ENCODE peak calls at places on chromosomes 2 and 18, in seven cellular contexts. P is HCT116, X is HepG2, U is H1, L is K562, D is SK-N-SH, V is GM12878. A is an unnamed sample.

GRCh38 chr2:220006152-220006551 is 378.7 kb downstream of the SLC4A3 start:
- DNase-seq in L (no peak), V (no peak), P (no peak), X (no peak), U (no peak), D (no peak), A (no peak)

GRCh38 chr2:60515751-60516226 is 37.7 kb downstream of the BCL11A start:
- DNase-seq in V (peak), P (no peak), X (no peak), D (no peak), U (no peak), L (no peak), A (no peak)

GRCh38 chr2:109318150-109318948 is 189.3 kb downstream of the SH3RF3 start:
- DNase-seq in V (no peak), L (no peak), X (peak), D (peak), U (no peak), P (no peak), A (no peak)

GRCh38 chr18:9095297-9096012 is 7.0 kb upstream of the NDUFV2 start:
- DNase-seq in X (peak), U (no peak), L (peak), V (peak), P (no peak), D (no peak), A (no peak)

GRCh38 chr2:64990823-64991222 is 1.6 kb downstream of the SLC1A4 start:
- DNase-seq in X (no peak), V (no peak), L (no peak), D (no peak), U (no peak), P (no peak), A (no peak)

GRCh38 chr2:68466361-68466777 is 725 bp downstream of the FBXO48 start:
- DNase-seq in X (peak), V (no peak), L (peak), P (no peak), U (no peak), D (no peak), A (peak)

GRCh38 chr2:191264647-191265079 is 19.5 kb downstream of the MYO1B start:
- DNase-seq in X (no peak), P (no peak), L (no peak), D (no peak), V (no peak), U (no peak), A (no peak)

GRCh38 chr18:58496937-58497336 is 132.0 kb downstream of the ALPK2 start:
- DNase-seq in P (peak), X (peak), V (no peak), L (peak), D (no peak), U (no peak), A (no peak)

GRCh38 chr2:32882911-32883810 is 63.6 kb upstream of the LTBP1 start:
- DNase-seq in L (no peak), P (no peak), X (no peak), D (no peak), U (no peak), V (no peak), A (no peak)

GRCh38 chr18:26002375-26002774 is 88.0 kb downstream of the SS18 start:
- DNase-seq in X (no peak), U (no peak), D (no peak), P (no peak), V (no peak), L (no peak), A (no peak)

GRCh38 chr18:48405108-48405507 is 4.1 kb downstream of the ZBTB7C start:
- DNase-seq in L (no peak), V (no peak), D (peak), U (no peak), X (no peak), P (no peak), A (no peak)

GRCh38 chr2:171893196-171893823 is 734 bp downstream of the SLC25A12 start:
- DNase-seq in D (peak), U (no peak), X (no peak), L (peak), V (no peak), P (no peak), A (no peak)

GRCh38 chr2:194564422-194564821 is 1092.6 kb upstream of the SLC39A10 start:
- DNase-seq in L (no peak), D (no peak), P (no peak), X (no peak), V (no peak), U (no peak), A (no peak)

GRCh38 chr2:1319393-1319792 is 93.9 kb upstream of the TPO start:
- DNase-seq in X (no peak), L (no peak), P (no peak), V (no peak), D (no peak), U (no peak), A (no peak)

GRCh38 chr2:239246723-239247122 is 154.1 kb downstream of the HDAC4 start:
- DNase-seq in D (no peak), L (no peak), P (peak), X (no peak), U (no peak), V (no peak), A (no peak)

GRCh38 chr2:165864353-165864752 is 70.3 kb upstream of the GALNT3 start:
- DNase-seq in X (no peak), V (no peak), L (no peak), D (peak), U (no peak), P (no peak), A (no peak)

GRCh38 chr18:9421788-9422329 is 53.5 kb upstream of the RALBP1 start:
- DNase-seq in P (no peak), X (no peak), L (peak), D (no peak), U (no peak), V (no peak), A (no peak)

GRCh38 chr2:127570282-127571250 is 35.1 kb downstream of the MYO7B start:
- DNase-seq in V (no peak), P (no peak), D (no peak), U (no peak), X (no peak), L (no peak), A (no peak)

GRCh38 chr2:171522804-171523338 is 597 bp downstream of the CYBRD1 start:
- DNase-seq in L (peak), X (no peak), U (no peak), D (no peak), P (no peak), V (no peak), A (no peak)

GRCh38 chr2:74206180-74206688 is 7.8 kb downstream of the MTHFD2 start:
- DNase-seq in U (no peak), P (no peak), L (peak), X (no peak), D (no peak), V (peak), A (no peak)

GRCh38 chr2:98242006-98242405 is 104.2 kb upstream of the CNGA3 start:
- DNase-seq in L (no peak), P (no peak), V (no peak), D (no peak), U (no peak), X (no peak), A (no peak)
- TF ChIP-seq JUND in L (no peak), P (no peak), V (no peak), D (no peak), U (no peak), X (no peak), A (no peak)

GRCh38 chr18:13366131-13366530 is 147.6 kb downstream of the LDLRAD4 start:
- DNase-seq in L (no peak), D (no peak), X (no peak), V (no peak), U (no peak), P (no peak), A (no peak)
- TF ChIP-seq JUND in L (no peak), D (no peak), X (no peak), V (no peak), U (no peak), P (no peak), A (no peak)

GRCh38 chr2:200797242-200797770 is 14.4 kb upstream of the BZW1 start:
- DNase-seq in X (peak), U (no peak), D (no peak), L (peak), P (no peak), V (no peak), A (no peak)

GRCh38 chr2:200795044-200795443 is 16.7 kb upstream of the BZW1 start:
- DNase-seq in V (no peak), X (peak), D (no peak), L (peak), U (no peak), P (no peak), A (no peak)

GRCh38 chr2:200800458-200800857 is 11.3 kb upstream of the BZW1 start:
- DNase-seq in L (no peak), X (no peak), V (no peak), P (no peak), D (no peak), U (no peak), A (no peak)

GRCh38 chr2:200796561-200796960 is 15.1 kb upstream of the BZW1 start:
- DNase-seq in P (no peak), V (no peak), D (no peak), X (no peak), L (no peak), U (no peak), A (no peak)

DNA sequence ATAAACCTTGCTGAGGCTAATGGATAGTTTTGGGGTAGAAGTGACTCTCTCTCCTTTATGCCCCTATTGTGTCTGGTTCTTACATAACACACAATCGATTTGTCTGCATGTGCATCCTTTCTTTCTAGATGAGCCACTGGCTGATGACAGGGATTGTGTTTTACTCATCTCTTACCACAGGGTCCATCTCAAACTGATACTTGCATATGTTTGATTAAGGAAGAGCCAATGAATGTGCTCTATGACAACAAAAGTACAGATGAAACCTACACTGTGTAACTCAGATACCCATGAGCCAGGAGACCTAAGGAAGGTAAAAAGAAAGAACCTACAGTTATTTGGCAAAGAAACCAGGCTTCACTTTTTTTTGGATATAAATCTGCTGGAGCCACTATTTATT is 13.2 kb upstream of the BZW1 start:
- DNase-seq in D (no peak), U (no peak), P (no peak), V (no peak), X (no peak), L (no peak), A (no peak)
- TF ChIP-seq JUND in D (no peak), U (no peak), P (no peak), V (no peak), X (no peak), L (no peak), A (no peak)

GRCh38 chr2:132651115-132652099 is 18.6 kb downstream of the LYPD1 start:
- DNase-seq in V (no peak), P (peak), L (peak), U (no peak), X (peak), D (peak), A (no peak)
- TF ChIP-seq JUND in V (no peak), P (no peak), L (no peak), U (no peak), X (no peak), D (no peak), A (no peak)

DNA sequence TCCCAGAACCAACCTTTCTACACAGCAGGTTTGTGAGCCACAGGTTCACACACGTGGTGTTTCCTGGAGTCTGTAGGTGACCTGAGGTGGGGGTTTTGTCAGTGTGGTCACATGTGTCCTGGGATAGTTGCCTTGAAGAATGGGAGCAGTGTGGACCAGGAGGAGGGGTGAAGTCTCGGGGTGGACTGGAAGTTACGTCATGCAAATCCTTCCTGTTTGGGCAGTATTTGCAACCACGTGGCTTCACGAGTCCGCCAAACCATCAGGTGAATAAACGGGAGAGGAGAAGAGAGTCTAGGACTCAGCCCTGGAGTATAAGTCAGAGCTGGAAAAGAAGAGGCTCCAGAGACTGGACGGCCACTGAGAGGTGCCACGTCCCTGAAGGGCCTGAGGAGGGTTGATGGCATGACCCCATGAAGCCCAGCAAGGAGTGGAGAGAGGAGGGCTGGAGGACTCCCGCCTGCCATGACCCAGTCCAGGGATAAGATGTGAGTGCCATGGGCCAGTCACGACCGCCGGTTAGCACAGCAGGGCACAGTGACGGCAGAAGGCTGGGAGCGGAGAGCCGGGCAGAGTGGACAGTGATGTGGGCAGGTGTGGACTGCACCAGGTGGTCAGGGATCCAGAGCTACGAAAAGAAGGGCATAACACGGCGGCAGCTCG is 16.5 kb downstream of the LPIN1 start:
- DNase-seq in U (no peak), D (no peak), L (no peak), P (no peak), X (no peak), V (no peak), A (no peak)
- TF ChIP-seq JUND in U (no peak), D (no peak), L (no peak), P (no peak), X (no peak), V (no peak), A (no peak)

DNA sequence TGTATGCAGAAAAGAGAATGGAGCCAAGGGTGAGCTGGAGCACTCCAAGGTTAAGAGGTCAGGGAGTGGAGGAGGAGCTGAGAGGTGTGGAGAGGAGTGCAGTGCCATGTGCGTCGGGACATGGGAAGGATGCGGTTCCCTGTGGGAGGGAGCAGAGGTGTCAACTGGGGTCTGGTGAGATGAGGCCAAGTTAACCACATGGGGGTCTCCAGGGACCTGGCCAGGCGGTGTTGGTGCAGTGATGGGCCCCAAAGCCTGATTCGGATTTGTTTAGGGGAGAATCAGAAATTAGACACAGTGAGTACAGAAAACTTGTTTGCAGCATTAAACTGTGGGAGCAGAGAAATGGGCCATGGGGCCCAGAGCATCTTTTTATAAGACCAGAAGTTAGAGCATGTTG is 210.5 kb downstream of the LDLRAD4 start:
- DNase-seq in P (no peak), X (no peak), L (no peak), D (no peak), U (no peak), V (no peak), A (no peak)
- TF ChIP-seq JUND in P (no peak), X (no peak), L (no peak), D (no peak), U (no peak), V (no peak), A (no peak)

GRCh38 chr2:63696496-63696895 is 107.7 kb downstream of the MDH1 start:
- DNase-seq in L (no peak), V (no peak), U (no peak), P (no peak), X (no peak), D (no peak), A (no peak)
- TF ChIP-seq JUND in L (no peak), V (no peak), U (no peak), P (no peak), X (no peak), D (no peak), A (no peak)